ENCODE peak calls at places on chromosome 10, in four cellular contexts. G, U, H and K are unnamed samples.

GRCh38 chr10:124242791-124243190 is 149.4 kb upstream of the CHST15 start:
- DNase-seq in G (no peak), U (no peak), H (no peak), K (no peak)

GRCh38 chr10:12909182-12909835 is 92.2 kb downstream of the CCDC3 start:
- DNase-seq in G (no peak), U (no peak), H (no peak), K (no peak)

GRCh38 chr10:79246606-79247275 is 100.5 kb upstream of the PPIF start:
- DNase-seq in G (no peak), U (peak; percentile 83), H (peak; percentile 61), K (peak; percentile 58)

GRCh38 chr10:28445511-28445910 is 87.4 kb upstream of the WAC start:
- DNase-seq in G (no peak), U (no peak), H (no peak), K (no peak)

GRCh38 chr10:28959850-28960501 is 282.7 kb downstream of the BAMBI start:
- DNase-seq in G (no peak), U (no peak), H (no peak), K (no peak)

GRCh38 chr10:73768881-73769280 is 13.0 kb upstream of the CHCHD1 start:
- DNase-seq in G (no peak), U (no peak), H (no peak), K (no peak)

GRCh38 chr10:120460776-120461175 is 3.7 kb downstream of the PLPP4 start:
- DNase-seq in G (peak; percentile 67), U (no peak), H (peak; percentile 96), K (peak; percentile 84)

GRCh38 chr10:1638889-1639418 is 98.4 kb downstream of the ADARB2 start:
- DNase-seq in G (no peak), U (no peak), H (no peak), K (no peak)

GRCh38 chr10:109474817-109475216 is 448.5 kb downstream of the XPNPEP1 start:
- DNase-seq in G (no peak), U (no peak), H (no peak), K (no peak)

GRCh38 chr10:22251751-22252285 is 34.0 kb upstream of the EBLN1 start:
- DNase-seq in G (peak; percentile 25), U (peak; percentile 71), H (peak; percentile 54), K (peak; percentile 61)

GRCh38 chr10:7857259-7857658 is 39.0 kb downstream of the TAF3 start:
- DNase-seq in G (no peak), U (no peak), H (no peak), K (no peak)

GRCh38 chr10:28169525-28169924 is 133.3 kb downstream of the MPP7 start:
- DNase-seq in G (no peak), U (no peak), H (no peak), K (no peak)

GRCh38 chr10:117543245-117543998 is 876 bp downstream of the EMX2 start:
- DNase-seq in G (no peak), U (no peak), H (no peak), K (no peak)

GRCh38 chr10:46286991-46287693 is at the start of gene ANTXRL:
- DNase-seq in G (no peak), U (no peak), H (no peak), K (no peak)

GRCh38 chr10:52779541-52780390 is 7.2 kb upstream of the MBL2 start:
- DNase-seq in G (peak; percentile 41), U (peak; percentile 29), H (peak; percentile 80), K (peak; percentile 73)

GRCh38 chr10:46236941-46237681 is 49.7 kb upstream of the ANTXRL start:
- DNase-seq in G (no peak), U (no peak), H (no peak), K (no peak)

GRCh38 chr10:73910764-73911552 is at the start of gene PLAU:
- DNase-seq in G (peak; percentile 27), U (peak; percentile 77), H (no peak), K (no peak)

GRCh38 chr10:35420044-35420443 is 83.7 kb downstream of the CCNY start:
- DNase-seq in G (peak; percentile 74), U (no peak), H (no peak), K (peak; percentile 63)

GRCh38 chr10:33315891-33316290 is 18.6 kb downstream of the NRP1 start:
- DNase-seq in G (no peak), U (no peak), H (peak; percentile 75), K (peak; percentile 63)

GRCh38 chr10:58662314-58662713 is 149.6 kb downstream of the BICC1 start:
- DNase-seq in G (peak; percentile 96), U (no peak), H (peak; percentile 97), K (peak; percentile 90)

GRCh38 chr10:1183033-1183396 is 126.8 kb downstream of the WDR37 start:
- DNase-seq in G (no peak), U (no peak), H (no peak), K (no peak)

GRCh38 chr10:43396061-43396927 is 12.7 kb downstream of the HNRNPF start:
- DNase-seq in G (peak; percentile 53), U (peak; percentile 89), H (peak; percentile 73), K (peak; percentile 71)

GRCh38 chr10:33129181-33129928 is 171.3 kb upstream of the ITGB1 start:
- DNase-seq in G (peak; percentile 90), U (peak; percentile 51), H (peak; percentile 92), K (peak; percentile 69)

GRCh38 chr10:78756604-78757442 is 311.9 kb upstream of the ZMIZ1 start:
- DNase-seq in G (peak; percentile 96), U (peak; percentile 65), H (peak; percentile 96), K (peak; percentile 99)

GRCh38 chr10:110721406-110722038 is 77.4 kb downstream of the RBM20 start:
- DNase-seq in G (no peak), U (no peak), H (no peak), K (no peak)

GRCh38 chr10:68435803-68436202 is 28.7 kb upstream of the RUFY2 start:
- DNase-seq in G (no peak), U (no peak), H (peak; percentile 10), K (no peak)

GRCh38 chr10:117445992-117446391 is 70.8 kb upstream of the PDZD8 start:
- DNase-seq in G (no peak), U (no peak), H (no peak), K (no peak)

GRCh38 chr10:2928219-2928840 is 139.0 kb upstream of the PFKP start:
- DNase-seq in G (peak; percentile 35), U (peak; percentile 66), H (peak; percentile 74), K (peak; percentile 67)

GRCh38 chr10:91210435-91210834 is 10.0 kb upstream of the PCGF5 start:
- DNase-seq in G (no peak), U (no peak), H (no peak), K (no peak)

GRCh38 chr10:68156373-68157185 is 47.3 kb downstream of the MYPN start:
- DNase-seq in G (peak; percentile 66), U (peak; percentile 62), H (peak; percentile 87), K (peak; percentile 85)

GRCh38 chr10:3059974-3060373 is 7.4 kb upstream of the PFKP start:
- DNase-seq in G (no peak), U (no peak), H (no peak), K (no peak)

DNA sequence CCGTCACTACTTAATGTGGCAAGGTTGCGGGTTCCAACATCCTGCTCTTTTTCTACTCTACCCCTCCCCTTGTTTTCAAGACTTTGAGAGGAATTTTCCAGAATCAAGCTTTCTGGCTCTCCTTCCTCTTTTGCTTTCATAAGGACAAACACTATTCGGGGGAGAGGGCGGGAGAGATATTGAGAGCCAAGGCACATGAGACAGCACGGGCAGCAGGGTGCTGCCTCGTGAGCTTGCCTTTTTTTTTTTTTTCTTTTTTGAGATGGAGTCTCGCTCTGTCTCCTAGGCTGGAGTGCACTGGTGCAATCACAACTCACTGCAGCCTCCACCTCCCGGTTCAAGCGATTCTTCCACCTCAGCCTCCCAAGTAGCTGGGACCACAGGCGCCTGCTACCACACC is 6.8 kb upstream of the PFKFB3 start:
- DNase-seq in G (no peak), U (no peak), H (peak; percentile 68), K (peak; percentile 44)
- H3K4me3 ChIP-seq in G (no peak overlapping the region), U (no peak overlapping the region), H (no peak overlapping the region), K (no peak overlapping the region)

DNA sequence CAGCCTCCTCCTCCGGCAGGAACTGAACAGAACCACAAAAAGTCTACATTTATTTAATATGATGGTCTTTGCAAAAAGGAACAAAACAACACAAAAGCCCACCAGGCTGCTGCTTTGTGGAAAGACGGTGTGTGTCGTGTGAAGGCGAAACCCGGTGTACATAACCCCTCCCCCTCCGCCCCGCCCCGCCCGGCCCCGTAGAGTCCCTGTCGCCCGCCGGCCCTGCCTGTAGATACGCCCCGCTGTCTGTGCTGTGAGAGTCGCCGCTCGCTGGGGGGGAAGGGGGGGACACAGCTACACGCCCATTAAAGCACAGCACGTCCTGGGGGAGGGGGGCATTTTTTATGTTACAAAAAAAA is 83.3 kb downstream of the PAX2 start:
- DNase-seq in G (no peak), U (no peak), H (no peak), K (no peak)
- H3K4me3 ChIP-seq in G (no peak overlapping the region), U (peak overlapping the region; percentile 25), H (no peak overlapping the region), K (no peak overlapping the region)

GRCh38 chr10:132506711-132507466 is 30.7 kb upstream of the INPP5A start:
- DNase-seq in G (no peak), U (peak; percentile 25), H (no peak), K (peak; percentile 13)

GRCh38 chr10:132508497-132509443 is 28.8 kb upstream of the INPP5A start:
- DNase-seq in G (no peak), U (peak; percentile 68), H (no peak), K (no peak)

GRCh38 chr10:132507956-132508490 is 29.6 kb upstream of the INPP5A start:
- DNase-seq in G (no peak), U (peak; percentile 15), H (no peak), K (no peak)

GRCh38 chr10:132509506-132510173 is 27.9 kb upstream of the INPP5A start:
- DNase-seq in G (no peak), U (peak; percentile 16), H (no peak), K (no peak)

GRCh38 chr10:132507467-132507955 is 30.1 kb upstream of the INPP5A start:
- DNase-seq in G (no peak), U (peak; percentile 17), H (no peak), K (no peak)
- H3K4me3 ChIP-seq in G (no peak overlapping the region), U (no peak overlapping the region), H (no peak overlapping the region), K (no peak overlapping the region)

GRCh38 chr10:87658858-87659555 is 671 bp upstream of the PAPSS2 start:
- DNase-seq in G (no peak), U (no peak), H (no peak), K (no peak)
- H3K4me3 ChIP-seq in G (peak overlapping the region; percentile 49), U (peak overlapping the region; percentile 81), H (peak overlapping the region; percentile 88), K (peak overlapping the region; percentile 98)

DNA sequence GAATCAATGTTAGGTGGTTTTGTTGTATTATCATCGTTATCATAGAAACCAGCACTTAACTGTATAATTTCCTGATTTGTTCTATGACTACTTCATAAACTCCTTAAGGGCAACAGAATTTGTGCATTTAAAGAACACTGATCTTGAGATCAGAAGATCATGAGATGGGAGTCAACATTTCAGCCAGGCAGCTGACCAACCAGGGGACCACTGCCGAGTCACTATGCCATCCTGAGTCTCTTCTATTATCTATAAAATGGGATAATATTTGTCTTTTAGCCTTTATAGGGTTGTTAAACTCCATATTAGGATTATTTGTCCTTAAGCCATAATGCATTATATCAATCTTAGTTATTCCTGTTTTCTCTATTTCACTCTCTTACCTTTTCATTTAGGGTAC is 261.7 kb downstream of the GPAM start:
- DNase-seq in G (no peak), U (no peak), H (no peak), K (no peak)
- H3K4me3 ChIP-seq in G (no peak overlapping the region), U (no peak overlapping the region), H (no peak overlapping the region), K (no peak overlapping the region)

GRCh38 chr10:100655760-100656421 is 89.5 kb upstream of the PAX2 start:
- DNase-seq in G (no peak), U (no peak), H (no peak), K (no peak)

GRCh38 chr10:100656479-100656878 is 88.9 kb upstream of the PAX2 start:
- DNase-seq in G (peak; percentile 81), U (no peak), H (peak; percentile 7), K (peak; percentile 37)

GRCh38 chr10:100653238-100653956 is 92.0 kb upstream of the PAX2 start:
- DNase-seq in G (no peak), U (no peak), H (no peak), K (no peak)

GRCh38 chr10:100653957-100654834 is 91.2 kb upstream of the PAX2 start:
- DNase-seq in G (no peak), U (no peak), H (peak; percentile 4), K (peak; percentile 44)

GRCh38 chr10:100654835-100655759 is 90.3 kb upstream of the PAX2 start:
- DNase-seq in G (no peak), U (no peak), H (no peak), K (no peak)
- H3K4me3 ChIP-seq in G (peak overlapping the region; percentile 8), U (no peak overlapping the region), H (no peak overlapping the region), K (no peak overlapping the region)